ENCODE peak calls at places on chromosomes 2 and 18, in four cellular contexts. N is mesenchymal stem cell, M is neuronal stem cell, L is H9. V is an unnamed sample.

GRCh38 chr18:54235871-54236270 is 11.4 kb upstream of the MBD2 start:
- DNase-seq in N (peak), M (no peak), L (no peak), V (peak)

GRCh38 chr18:51614033-51614432 is 416.6 kb upstream of the MEX3C start:
- DNase-seq in N (peak), M (no peak), L (no peak), V (peak)

GRCh38 chr2:119429225-119430000 is 2.2 kb upstream of the TMEM37 start:
- DNase-seq in N (no peak), M (no peak), L (peak), V (peak)

GRCh38 chr18:41371718-41372117 is 583.3 kb upstream of the PIK3C3 start:
- DNase-seq in N (peak), M (no peak), L (no peak), V (no peak)

GRCh38 chr18:11091746-11092145 is 57.6 kb downstream of the PIEZO2 start:
- DNase-seq in N (no peak), M (no peak), L (no peak), V (no peak)

GRCh38 chr18:79792096-79792987 is 5.4 kb upstream of the KCNG2 start:
- DNase-seq in N (no peak), M (no peak), L (no peak), V (no peak)

GRCh38 chr2:138499684-138500083 is 1.9 kb upstream of the SPOPL start:
- DNase-seq in N (no peak), M (no peak), L (no peak), V (no peak)

GRCh38 chr2:95007061-95007609 is 18.4 kb upstream of the MAL start:
- DNase-seq in N (no peak), M (no peak), L (no peak), V (no peak)

GRCh38 chr2:175156534-175156933 is 11.5 kb downstream of the ATF2 start:
- DNase-seq in N (peak), M (no peak), L (no peak), V (no peak)

GRCh38 chr2:45904267-45904921 is 252.9 kb downstream of the PRKCE start:
- DNase-seq in N (no peak), M (no peak), L (no peak), V (no peak)

GRCh38 chr2:125264453-125264852 is 1239.4 kb downstream of the CNTNAP5 start:
- DNase-seq in N (no peak), M (no peak), L (no peak), V (no peak)

GRCh38 chr2:234544659-234545611 is 48.1 kb upstream of the ARL4C start:
- DNase-seq in N (peak), M (peak), L (peak), V (peak)

GRCh38 chr2:10119601-10120157 is 2.9 kb upstream of the RRM2 start:
- DNase-seq in N (no peak), M (no peak), L (no peak), V (no peak)

GRCh38 chr2:27573452-27573851 is 9.4 kb upstream of the ZNF512 start:
- DNase-seq in N (peak), M (no peak), L (no peak), V (no peak)

GRCh38 chr2:186485871-186486650 is at the start of gene ZC3H15:
- DNase-seq in N (peak), M (peak), L (peak), V (peak)

GRCh38 chr2:5991305-5991968 is 299.3 kb downstream of the SOX11 start:
- DNase-seq in N (no peak), M (no peak), L (no peak), V (peak)

GRCh38 chr2:63023444-63023843 is 27.2 kb upstream of the OTX1 start:
- DNase-seq in N (peak), M (no peak), L (peak), V (peak)

GRCh38 chr2:207978177-207978576 is 47.1 kb downstream of the PLEKHM3 start:
- DNase-seq in N (no peak), M (no peak), L (no peak), V (no peak)

GRCh38 chr2:197700960-197701359 is 4.2 kb upstream of the MARS2 start:
- DNase-seq in N (no peak), M (no peak), L (no peak), V (peak)

GRCh38 chr2:104834431-104834830 is 19.5 kb upstream of the POU3F3 start:
- DNase-seq in N (no peak), M (no peak), L (no peak), V (no peak)

GRCh38 chr2:195479407-195479806 is 177.6 kb upstream of the SLC39A10 start:
- DNase-seq in N (no peak), M (no peak), L (no peak), V (no peak)

GRCh38 chr2:215171151-215171550 is 32.7 kb upstream of the ABCA12 start:
- DNase-seq in N (no peak), M (no peak), L (no peak), V (no peak)

GRCh38 chr2:109615637-109616144 is 1.5 kb downstream of the SOWAHC start:
- DNase-seq in N (peak), M (no peak), L (peak), V (peak)

GRCh38 chr2:174759381-174760064 is 4.7 kb downstream of the CHRNA1 start:
- DNase-seq in N (no peak), M (no peak), L (no peak), V (no peak)

GRCh38 chr2:237283136-237283928 is 130.6 kb downstream of the COL6A3 start:
- DNase-seq in N (peak), M (no peak), L (no peak), V (peak)

GRCh38 chr2:88860421-88861075 is 169.1 kb downstream of the RPIA start:
- DNase-seq in N (no peak), M (no peak), L (no peak), V (no peak)

GRCh38 chr2:88866756-88867155 is 175.3 kb downstream of the RPIA start:
- DNase-seq in N (no peak), M (no peak), L (no peak), V (peak)

GRCh38 chr2:88868861-88869260 is 177.4 kb downstream of the RPIA start:
- DNase-seq in N (no peak), M (no peak), L (no peak), V (no peak)

GRCh38 chr2:88870267-88870839 is 178.9 kb downstream of the RPIA start:
- DNase-seq in N (no peak), M (no peak), L (no peak), V (no peak)

GRCh38 chr2:88865801-88866353 is 174.4 kb downstream of the RPIA start:
- DNase-seq in N (no peak), M (no peak), L (no peak), V (peak)
- H2BK12ac ChIP-seq in N (no peak), M (no peak), L (no peak), V (no peak)

GRCh38 chr2:99488999-99489757 is 639 bp downstream of the REV1 start:
- DNase-seq in N (peak), M (no peak), L (peak), V (peak)
- H2BK12ac ChIP-seq in N (no peak), M (no peak), L (no peak), V (peak)

DNA sequence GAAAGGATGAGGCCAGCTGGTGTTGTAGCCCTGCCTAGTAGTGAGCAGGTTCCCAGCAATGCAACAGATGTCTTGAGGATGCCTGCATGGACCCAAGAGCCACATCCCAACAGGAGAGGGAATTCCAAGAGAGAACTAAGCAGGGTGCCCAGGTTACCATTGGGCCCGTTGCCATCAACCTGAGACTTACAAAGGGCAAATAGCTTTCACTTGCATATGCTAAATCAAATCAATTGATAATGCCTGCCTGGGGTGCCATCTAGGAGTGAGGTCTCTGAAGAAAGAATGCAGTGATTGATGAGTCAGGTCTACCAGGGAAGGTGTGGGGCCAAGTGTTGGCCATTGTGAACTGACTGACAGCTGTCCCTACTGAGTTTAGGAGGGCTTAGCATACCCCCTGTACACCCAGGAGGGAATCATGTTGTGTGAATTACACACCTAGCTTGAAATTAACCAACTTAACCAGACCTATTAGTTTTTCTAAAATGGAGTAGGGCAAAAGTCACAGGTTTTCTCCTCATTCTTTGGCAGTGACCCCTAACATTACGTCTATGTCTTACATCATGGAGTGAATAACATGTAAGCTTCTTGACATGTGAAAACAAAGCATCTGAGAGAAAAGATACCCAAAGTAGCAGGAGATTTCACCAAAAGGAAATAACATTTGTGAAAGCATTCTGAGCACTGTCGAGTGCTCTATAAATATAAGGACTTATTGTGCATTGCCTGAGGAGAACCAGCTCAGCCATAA is 32.3 kb downstream of the FHOD3 start:
- DNase-seq in N (no peak), M (no peak), L (peak), V (no peak)
- H2BK12ac ChIP-seq in N (no peak), M (no peak), L (no peak), V (no peak)

GRCh38 chr2:221705478-221705877 is 133.4 kb upstream of the EPHA4 start:
- DNase-seq in N (no peak), M (no peak), L (no peak), V (no peak)
- H2BK12ac ChIP-seq in N (no peak), M (no peak), L (no peak), V (no peak)

GRCh38 chr2:55089716-55090115 is 39.5 kb upstream of the RTN4 start:
- DNase-seq in N (no peak), M (no peak), L (no peak), V (no peak)

GRCh38 chr2:55088400-55088799 is 38.1 kb upstream of the RTN4 start:
- DNase-seq in N (no peak), M (no peak), L (no peak), V (no peak)

GRCh38 chr2:55087930-55088329 is 37.7 kb upstream of the RTN4 start:
- DNase-seq in N (peak), M (no peak), L (no peak), V (no peak)

GRCh38 chr2:55085113-55085713 is 35.0 kb upstream of the RTN4 start:
- DNase-seq in N (no peak), M (no peak), L (no peak), V (no peak)

GRCh38 chr2:55087501-55087900 is 37.2 kb upstream of the RTN4 start:
- DNase-seq in N (peak), M (no peak), L (no peak), V (no peak)
- H2BK12ac ChIP-seq in N (no peak), M (no peak), L (no peak), V (no peak)

GRCh38 chr18:74284501-74285004 is 7.2 kb downstream of the CYB5A start:
- DNase-seq in N (no peak), M (peak), L (no peak), V (no peak)
- H2BK12ac ChIP-seq in N (no peak), M (no peak), L (no peak), V (no peak)

GRCh38 chr18:48139427-48140347 is 209.2 kb upstream of the SMAD2 start:
- DNase-seq in N (no peak), M (no peak), L (no peak), V (no peak)
- H2BK12ac ChIP-seq in N (no peak), M (no peak), L (no peak), V (no peak)

DNA sequence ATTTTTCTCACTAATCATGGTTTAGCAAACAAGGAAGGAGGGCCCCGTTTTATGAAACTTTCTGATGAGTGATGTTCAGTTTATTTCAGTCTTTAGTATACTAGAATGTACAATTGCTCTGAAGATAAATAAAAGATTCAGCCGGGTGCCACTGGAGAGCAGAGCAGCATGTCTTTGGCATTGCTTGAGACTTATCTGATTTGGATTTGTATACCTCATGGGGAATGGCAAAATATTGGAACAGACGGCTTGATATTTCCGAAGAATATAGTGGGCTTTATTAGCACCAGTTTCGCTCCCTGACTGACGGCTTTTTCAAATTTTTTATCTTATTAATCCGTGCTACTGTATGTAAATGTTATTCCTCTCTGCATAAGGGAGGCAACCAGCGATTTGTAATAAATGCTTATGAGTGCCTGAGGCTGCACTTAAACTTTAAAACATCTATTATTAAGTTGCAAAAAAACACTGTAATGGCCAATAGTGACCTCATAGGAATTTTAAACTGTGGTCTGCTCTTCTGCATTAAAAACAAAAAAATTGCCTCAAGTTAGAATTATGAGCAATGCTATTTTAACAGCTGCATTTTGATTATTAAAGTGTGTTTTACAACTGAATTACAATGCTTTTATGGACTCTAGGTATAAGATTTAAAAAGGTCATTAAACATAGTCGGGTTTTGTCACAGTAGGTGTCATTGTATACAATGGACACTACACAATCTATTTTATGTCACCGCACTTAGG is 528.5 kb upstream of the FANCL start:
- DNase-seq in N (no peak), M (no peak), L (no peak), V (no peak)
- H2BK12ac ChIP-seq in N (no peak), M (no peak), L (no peak), V (no peak)